ENCODE peak calls at places on chromosomes 7 and 10, in eight cellular contexts. One of them, this sample, is unnamed.

GRCh38 chr7:137633133-137633532 is 213.6 kb downstream of the DGKI start:
- DNase-seq in breast epithelium: no peak
- DNase-seq in fibroblast of mammary gland: peak
- DNase-seq in GM12864: no peak
- DNase-seq in psoas muscle: no peak
- DNase-seq in brain microvascular endothelial cell: no peak
- DNase-seq in fibroblast of pulmonary artery: peak
- DNase-seq in RWPE2: no peak
- DNase-seq in this sample: no peak

GRCh38 chr10:110174201-110174600 is 33.2 kb upstream of the MXI1 start:
- DNase-seq in breast epithelium: no peak
- DNase-seq in fibroblast of mammary gland: no peak
- DNase-seq in GM12864: no peak
- DNase-seq in psoas muscle: no peak
- DNase-seq in brain microvascular endothelial cell: no peak
- DNase-seq in fibroblast of pulmonary artery: no peak
- DNase-seq in RWPE2: no peak
- DNase-seq in this sample: no peak

GRCh38 chr7:72413290-72413689 is 1.2 kb upstream of the CALN1 start:
- DNase-seq in breast epithelium: no peak
- DNase-seq in fibroblast of mammary gland: no peak
- DNase-seq in GM12864: no peak
- DNase-seq in psoas muscle: no peak
- DNase-seq in brain microvascular endothelial cell: no peak
- DNase-seq in fibroblast of pulmonary artery: no peak
- DNase-seq in RWPE2: no peak
- DNase-seq in this sample: no peak

GRCh38 chr7:1344981-1345701 is 112.5 kb downstream of the UNCX start:
- DNase-seq in breast epithelium: no peak
- DNase-seq in fibroblast of mammary gland: no peak
- DNase-seq in GM12864: no peak
- DNase-seq in psoas muscle: peak
- DNase-seq in brain microvascular endothelial cell: no peak
- DNase-seq in fibroblast of pulmonary artery: no peak
- DNase-seq in RWPE2: no peak
- DNase-seq in this sample: no peak

GRCh38 chr10:15370741-15371701 is at the start of gene FAM171A1:
- DNase-seq in breast epithelium: no peak
- DNase-seq in fibroblast of mammary gland: peak
- DNase-seq in GM12864: no peak
- DNase-seq in psoas muscle: peak
- DNase-seq in brain microvascular endothelial cell: no peak
- DNase-seq in fibroblast of pulmonary artery: peak
- DNase-seq in RWPE2: no peak
- DNase-seq in this sample: no peak

GRCh38 chr10:8725343-8725742 is 670.9 kb downstream of the GATA3 start:
- DNase-seq in breast epithelium: no peak
- DNase-seq in fibroblast of mammary gland: no peak
- DNase-seq in GM12864: no peak
- DNase-seq in psoas muscle: no peak
- DNase-seq in brain microvascular endothelial cell: no peak
- DNase-seq in fibroblast of pulmonary artery: no peak
- DNase-seq in RWPE2: no peak
- DNase-seq in this sample: no peak

GRCh38 chr7:151862606-151863381 is 14.1 kb downstream of the PRKAG2 start:
- DNase-seq in breast epithelium: no peak
- DNase-seq in fibroblast of mammary gland: no peak
- DNase-seq in GM12864: no peak
- DNase-seq in psoas muscle: no peak
- DNase-seq in brain microvascular endothelial cell: no peak
- DNase-seq in fibroblast of pulmonary artery: no peak
- DNase-seq in RWPE2: no peak
- DNase-seq in this sample: no peak

GRCh38 chr10:29473411-29474100 is 161.2 kb downstream of the SVIL start:
- DNase-seq in breast epithelium: no peak
- DNase-seq in fibroblast of mammary gland: no peak
- DNase-seq in GM12864: no peak
- DNase-seq in psoas muscle: peak
- DNase-seq in brain microvascular endothelial cell: no peak
- DNase-seq in fibroblast of pulmonary artery: no peak
- DNase-seq in RWPE2: no peak
- DNase-seq in this sample: no peak

GRCh38 chr7:68074242-68074641 is 1077.6 kb downstream of the TYW1 start:
- DNase-seq in breast epithelium: no peak
- DNase-seq in fibroblast of mammary gland: no peak
- DNase-seq in GM12864: no peak
- DNase-seq in psoas muscle: no peak
- DNase-seq in brain microvascular endothelial cell: no peak
- DNase-seq in fibroblast of pulmonary artery: no peak
- DNase-seq in RWPE2: no peak
- DNase-seq in this sample: no peak

GRCh38 chr7:76234931-76235441 is 33.3 kb downstream of the SRRM3 start:
- DNase-seq in breast epithelium: peak
- DNase-seq in fibroblast of mammary gland: peak
- DNase-seq in GM12864: peak
- DNase-seq in psoas muscle: peak
- DNase-seq in brain microvascular endothelial cell: peak
- DNase-seq in fibroblast of pulmonary artery: peak
- DNase-seq in RWPE2: peak
- DNase-seq in this sample: no peak

GRCh38 chr10:119028900-119029612 is 458 bp upstream of the NANOS1 start:
- DNase-seq in breast epithelium: peak
- DNase-seq in fibroblast of mammary gland: peak
- DNase-seq in GM12864: peak
- DNase-seq in psoas muscle: peak
- DNase-seq in brain microvascular endothelial cell: peak
- DNase-seq in fibroblast of pulmonary artery: peak
- DNase-seq in RWPE2: peak
- DNase-seq in this sample: no peak

GRCh38 chr10:89342219-89342966 is 14.6 kb downstream of the IFIT3 start:
- DNase-seq in breast epithelium: no peak
- DNase-seq in fibroblast of mammary gland: peak
- DNase-seq in GM12864: no peak
- DNase-seq in psoas muscle: peak
- DNase-seq in brain microvascular endothelial cell: peak
- DNase-seq in fibroblast of pulmonary artery: peak
- DNase-seq in RWPE2: no peak
- DNase-seq in this sample: peak

GRCh38 chr10:117375360-117376147 is at the start of gene PDZD8:
- DNase-seq in breast epithelium: peak
- DNase-seq in fibroblast of mammary gland: peak
- DNase-seq in GM12864: peak
- DNase-seq in psoas muscle: peak
- DNase-seq in brain microvascular endothelial cell: peak
- DNase-seq in fibroblast of pulmonary artery: peak
- DNase-seq in RWPE2: peak
- DNase-seq in this sample: peak

GRCh38 chr7:129607471-129608120 is 3.9 kb upstream of the NRF1 start:
- DNase-seq in breast epithelium: no peak
- DNase-seq in fibroblast of mammary gland: peak
- DNase-seq in GM12864: no peak
- DNase-seq in psoas muscle: no peak
- DNase-seq in brain microvascular endothelial cell: no peak
- DNase-seq in fibroblast of pulmonary artery: peak
- DNase-seq in RWPE2: no peak
- DNase-seq in this sample: no peak

GRCh38 chr10:117818696-117819095 is 228.0 kb downstream of the RAB11FIP2 start:
- DNase-seq in breast epithelium: no peak
- DNase-seq in fibroblast of mammary gland: no peak
- DNase-seq in GM12864: no peak
- DNase-seq in psoas muscle: no peak
- DNase-seq in brain microvascular endothelial cell: no peak
- DNase-seq in fibroblast of pulmonary artery: no peak
- DNase-seq in RWPE2: no peak
- DNase-seq in this sample: no peak

GRCh38 chr7:20791523-20791879 is 4.8 kb upstream of the SP8 start:
- DNase-seq in breast epithelium: no peak
- DNase-seq in fibroblast of mammary gland: no peak
- DNase-seq in GM12864: no peak
- DNase-seq in psoas muscle: no peak
- DNase-seq in brain microvascular endothelial cell: no peak
- DNase-seq in fibroblast of pulmonary artery: no peak
- DNase-seq in RWPE2: no peak
- DNase-seq in this sample: no peak

GRCh38 chr7:51067757-51068156 is 248.9 kb downstream of the COBL start:
- DNase-seq in breast epithelium: peak
- DNase-seq in fibroblast of mammary gland: peak
- DNase-seq in GM12864: peak
- DNase-seq in psoas muscle: no peak
- DNase-seq in brain microvascular endothelial cell: peak
- DNase-seq in fibroblast of pulmonary artery: peak
- DNase-seq in RWPE2: no peak
- DNase-seq in this sample: peak

GRCh38 chr7:5170251-5170650 is 19.8 kb upstream of the WIPI2 start:
- DNase-seq in breast epithelium: no peak
- DNase-seq in fibroblast of mammary gland: no peak
- DNase-seq in GM12864: no peak
- DNase-seq in psoas muscle: no peak
- DNase-seq in brain microvascular endothelial cell: no peak
- DNase-seq in fibroblast of pulmonary artery: no peak
- DNase-seq in RWPE2: no peak
- DNase-seq in this sample: no peak

GRCh38 chr7:94240902-94241301 is 153.8 kb upstream of the COL1A2 start:
- DNase-seq in breast epithelium: no peak
- DNase-seq in fibroblast of mammary gland: no peak
- DNase-seq in GM12864: no peak
- DNase-seq in psoas muscle: no peak
- DNase-seq in brain microvascular endothelial cell: no peak
- DNase-seq in fibroblast of pulmonary artery: peak
- DNase-seq in RWPE2: no peak
- DNase-seq in this sample: no peak

GRCh38 chr10:103859161-103860141 is 4.1 kb upstream of the SH3PXD2A start:
- DNase-seq in breast epithelium: no peak
- DNase-seq in fibroblast of mammary gland: peak
- DNase-seq in GM12864: peak
- DNase-seq in psoas muscle: no peak
- DNase-seq in brain microvascular endothelial cell: peak
- DNase-seq in fibroblast of pulmonary artery: peak
- DNase-seq in RWPE2: no peak
- DNase-seq in this sample: no peak
- TF ChIP-seq CTCF in breast epithelium: peak
- TF ChIP-seq CTCF in fibroblast of mammary gland: peak
- TF ChIP-seq CTCF in GM12864: peak
- TF ChIP-seq CTCF in psoas muscle: peak
- TF ChIP-seq CTCF in brain microvascular endothelial cell: peak
- TF ChIP-seq CTCF in fibroblast of pulmonary artery: peak
- TF ChIP-seq CTCF in RWPE2: peak
- TF ChIP-seq CTCF in this sample: peak

DNA sequence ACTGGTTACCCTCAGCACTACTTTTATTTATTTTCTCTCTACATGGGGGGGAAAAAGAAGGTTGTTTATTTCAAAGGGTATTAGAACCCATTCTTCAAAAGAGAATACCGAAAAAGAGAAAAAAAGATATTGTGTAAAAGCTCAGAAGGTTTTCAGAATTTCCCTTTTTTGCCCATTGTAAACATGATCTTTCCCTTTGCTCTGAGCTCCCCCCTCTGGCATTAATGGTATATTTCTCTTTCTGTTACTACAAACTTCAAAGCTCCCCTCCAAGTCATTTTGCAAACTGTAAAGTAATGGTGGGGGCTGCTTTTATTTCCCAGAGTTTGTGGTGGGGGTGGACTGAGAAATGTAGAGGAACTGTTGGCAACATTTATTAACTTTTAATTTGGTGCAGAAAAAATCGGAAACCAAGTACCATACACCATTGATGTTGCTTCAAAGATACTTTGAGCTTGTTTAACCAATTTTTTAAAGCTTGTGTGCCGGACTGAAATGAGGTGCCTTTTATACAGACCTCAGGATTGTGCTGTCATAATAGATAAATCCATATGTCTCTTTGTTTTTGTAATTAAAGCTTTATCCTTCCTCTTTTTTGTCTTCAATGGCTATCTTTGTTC is 181.5 kb downstream of the EXOC4 start:
- DNase-seq in breast epithelium: no peak
- DNase-seq in fibroblast of mammary gland: peak
- DNase-seq in GM12864: no peak
- DNase-seq in psoas muscle: no peak
- DNase-seq in brain microvascular endothelial cell: no peak
- DNase-seq in fibroblast of pulmonary artery: peak
- DNase-seq in RWPE2: no peak
- DNase-seq in this sample: no peak
- H3K4me3 ChIP-seq in breast epithelium: no peak
- H3K4me3 ChIP-seq in fibroblast of mammary gland: no peak
- H3K4me3 ChIP-seq in GM12864: no peak
- H3K4me3 ChIP-seq in psoas muscle: no peak
- H3K4me3 ChIP-seq in brain microvascular endothelial cell: no peak
- H3K4me3 ChIP-seq in fibroblast of pulmonary artery: no peak
- H3K4me3 ChIP-seq in RWPE2: no peak
- H3K4me3 ChIP-seq in this sample: no peak

DNA sequence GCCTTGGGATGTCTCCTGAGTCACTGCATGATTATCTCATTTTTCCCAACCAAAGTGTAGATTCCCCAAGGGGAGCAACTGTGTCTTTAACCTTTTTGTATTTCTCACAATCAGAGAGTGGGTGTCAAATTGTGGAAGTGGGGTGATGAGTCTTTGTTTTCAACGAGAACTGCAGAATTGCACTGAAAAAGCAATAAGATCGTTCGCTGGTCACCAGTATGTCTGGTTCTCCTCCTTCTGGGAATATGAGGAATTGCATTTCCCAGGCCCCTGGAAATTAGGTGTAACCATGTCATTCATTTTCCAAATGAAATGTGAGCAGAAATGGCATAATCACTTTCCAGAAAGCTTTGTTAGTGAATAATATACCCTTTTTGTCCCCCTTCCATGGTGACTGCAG is 326.9 kb downstream of the GPAM start:
- DNase-seq in breast epithelium: no peak
- DNase-seq in fibroblast of mammary gland: peak
- DNase-seq in GM12864: no peak
- DNase-seq in psoas muscle: no peak
- DNase-seq in brain microvascular endothelial cell: no peak
- DNase-seq in fibroblast of pulmonary artery: no peak
- DNase-seq in RWPE2: no peak
- DNase-seq in this sample: no peak
- TF ChIP-seq CTCF in breast epithelium: peak
- TF ChIP-seq CTCF in fibroblast of mammary gland: peak
- TF ChIP-seq CTCF in GM12864: no peak
- TF ChIP-seq CTCF in psoas muscle: peak
- TF ChIP-seq CTCF in brain microvascular endothelial cell: no peak
- TF ChIP-seq CTCF in fibroblast of pulmonary artery: no peak
- TF ChIP-seq CTCF in RWPE2: no peak
- TF ChIP-seq CTCF in this sample: peak

DNA sequence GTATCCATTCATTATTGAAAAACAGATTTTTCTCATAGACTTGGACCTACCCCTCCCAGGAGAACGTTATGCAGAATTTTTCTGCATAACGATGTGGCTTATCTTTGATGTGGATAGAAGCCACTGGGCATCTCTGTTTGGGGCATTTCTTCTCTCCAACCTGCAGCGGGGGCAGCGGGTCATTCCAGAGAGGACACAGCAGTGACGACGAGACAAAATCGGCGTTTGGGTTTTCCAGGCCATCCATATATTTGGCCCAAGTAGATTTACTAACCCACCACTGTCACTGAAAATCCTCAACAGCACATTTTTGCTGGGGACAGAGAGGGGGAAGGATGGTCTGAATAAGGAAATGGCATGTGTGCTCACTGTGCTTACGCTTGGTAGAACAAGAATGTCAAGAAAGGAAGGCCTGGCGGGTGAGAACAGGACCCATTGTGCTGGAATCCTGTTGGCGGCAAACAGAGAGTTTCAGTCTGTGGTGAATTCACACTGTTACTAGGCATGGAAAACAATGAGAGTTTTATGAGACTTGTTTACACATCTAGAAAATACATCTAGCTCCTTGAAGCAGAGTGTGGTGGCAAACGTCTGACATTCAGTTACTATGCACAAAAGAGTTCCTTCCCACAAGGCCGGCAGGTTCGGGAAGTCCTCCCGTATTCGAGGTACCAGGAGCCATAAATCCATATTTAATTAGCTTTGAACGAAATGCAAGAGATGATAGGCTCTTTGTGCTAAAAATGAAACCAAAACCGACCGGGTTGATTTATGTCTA is 299.5 kb upstream of the PITRM1 start:
- DNase-seq in breast epithelium: peak
- DNase-seq in fibroblast of mammary gland: no peak
- DNase-seq in GM12864: no peak
- DNase-seq in psoas muscle: no peak
- DNase-seq in brain microvascular endothelial cell: no peak
- DNase-seq in fibroblast of pulmonary artery: no peak
- DNase-seq in RWPE2: no peak
- DNase-seq in this sample: peak
- H3K4me3 ChIP-seq in breast epithelium: peak
- H3K4me3 ChIP-seq in fibroblast of mammary gland: no peak
- H3K4me3 ChIP-seq in GM12864: peak
- H3K4me3 ChIP-seq in psoas muscle: peak
- H3K4me3 ChIP-seq in brain microvascular endothelial cell: no peak
- H3K4me3 ChIP-seq in fibroblast of pulmonary artery: no peak
- H3K4me3 ChIP-seq in RWPE2: no peak
- H3K4me3 ChIP-seq in this sample: no peak

This sample was measured in LNCaP clone FGC.